ENCODE peak calls at places on chromosomes 6 and 20, in eight cellular contexts. M is AG08396, K is HFF-Myc, S is amygdala, T is dorsolateral prefrontal cortex, P is GM04504, N is T1000, A is GM20000. C is an unnamed sample.

GRCh38 chr6:116379764-116380163 is 9.0 kb downstream of the DSE start:
- DNase-seq in T (no peak), S (no peak), K (no peak), P (no peak), A (no peak), N (no peak), M (no peak), C (no peak)

GRCh38 chr6:4732691-4733315 is 43.4 kb upstream of the CDYL start:
- DNase-seq in N (peak), P (peak), K (peak), M (peak), A (no peak), S (peak), T (peak), C (peak)

GRCh38 chr6:20933057-20933792 is 399.0 kb downstream of the CDKAL1 start:
- DNase-seq in S (no peak), A (no peak), K (no peak), M (no peak), P (no peak), N (no peak), T (no peak), C (no peak)

GRCh38 chr6:74369556-74369993 is 673.6 kb downstream of the CD109 start:
- DNase-seq in P (peak), T (no peak), A (no peak), S (no peak), K (peak), M (no peak), N (no peak), C (no peak)

GRCh38 chr6:143283887-143284640 is 166.4 kb downstream of the ADAT2 start:
- DNase-seq in P (peak), T (no peak), N (no peak), S (no peak), A (no peak), K (no peak), M (no peak), C (no peak)

GRCh38 chr6:35139924-35140524 is 1.1 kb downstream of the TCP11 start:
- DNase-seq in M (peak), K (peak), T (no peak), A (peak), S (no peak), P (peak), N (no peak), C (no peak)

GRCh38 chr6:121590438-121590837 is 155.0 kb downstream of the GJA1 start:
- DNase-seq in N (no peak), A (no peak), M (no peak), T (no peak), K (no peak), S (no peak), P (no peak), C (no peak)

GRCh38 chr20:460707-461106 is 1.6 kb downstream of the TBC1D20 start:
- DNase-seq in M (peak), S (no peak), K (no peak), T (no peak), P (no peak), N (no peak), A (no peak), C (no peak)

GRCh38 chr6:131197716-131198115 is 62.4 kb downstream of the AKAP7 start:
- DNase-seq in M (no peak), N (no peak), A (no peak), P (no peak), K (no peak), T (no peak), S (no peak), C (no peak)

GRCh38 chr6:91135406-91135805 is 548.5 kb upstream of the MAP3K7 start:
- DNase-seq in T (no peak), K (no peak), P (no peak), A (no peak), N (no peak), S (no peak), M (no peak), C (no peak)

GRCh38 chr20:48294196-48294595 is 508.9 kb upstream of the SULF2 start:
- DNase-seq in M (no peak), K (no peak), S (no peak), N (no peak), A (no peak), P (no peak), T (no peak), C (no peak)

GRCh38 chr6:6856538-6857523 is 250.9 kb upstream of the RREB1 start:
- DNase-seq in M (peak), K (no peak), N (no peak), P (no peak), T (no peak), S (no peak), A (peak), C (no peak)

GRCh38 chr6:67630146-67630545 is 1004.9 kb upstream of the ADGRB3 start:
- DNase-seq in M (peak), A (no peak), P (no peak), N (no peak), S (no peak), T (no peak), K (peak), C (no peak)

GRCh38 chr20:4813839-4814695 is 92.4 kb downstream of the PRND start:
- DNase-seq in K (no peak), P (no peak), T (no peak), N (no peak), S (no peak), M (no peak), A (peak), C (no peak)

GRCh38 chr20:63626424-63627128 is at the start of gene GMEB2:
- DNase-seq in P (peak), S (peak), T (peak), A (peak), N (no peak), K (no peak), M (peak), C (peak)

GRCh38 chr6:49528571-49528970 is 21.9 kb upstream of the C6orf141 start:
- DNase-seq in A (no peak), T (no peak), P (no peak), K (no peak), N (no peak), S (no peak), M (no peak), C (no peak)

GRCh38 chr20:46359233-46359751 is 47.1 kb downstream of the ELMO2 start:
- DNase-seq in P (no peak), S (no peak), T (no peak), A (peak), N (no peak), K (no peak), M (no peak), C (no peak)

GRCh38 chr6:1388927-1389790 is at the start of gene FOXF2:
- DNase-seq in K (no peak), M (peak), S (no peak), T (no peak), N (no peak), A (peak), P (no peak), C (no peak)

C was measured in H54.